ENCODE peak calls at places on chromosomes 7 and 10, in four cellular contexts. B is AG04450, R is left ventricle myocardium inferior, N is cardiac fibroblast. Z is an unnamed sample.

GRCh38 chr10:86849495-86849894 is 93.1 kb downstream of the BMPR1A start:
- DNase-seq in B (no peak), R (no peak), N (no peak), Z (no peak)

GRCh38 chr7:138945169-138945568 is 36.0 kb downstream of the KIAA1549 start:
- DNase-seq in B (no peak), R (no peak), N (no peak), Z (no peak)

GRCh38 chr7:3106353-3106752 is 62.7 kb upstream of the CARD11 start:
- DNase-seq in B (no peak), R (no peak), N (no peak), Z (no peak)

GRCh38 chr10:104274762-104275721 is 6.1 kb downstream of the GSTO2 start:
- DNase-seq in B (no peak), R (no peak), N (peak; percentile 46), Z (peak; percentile 61)

GRCh38 chr7:32126843-32127242 is 56.6 kb upstream of the PDE1C start:
- DNase-seq in B (no peak), R (no peak), N (no peak), Z (no peak)

GRCh38 chr7:131226116-131226562 is 101.5 kb upstream of the MKLN1 start:
- DNase-seq in B (no peak), R (no peak), N (no peak), Z (peak; percentile 50)

GRCh38 chr7:118080947-118081346 is 103.0 kb upstream of the LSM8 start:
- DNase-seq in B (peak; percentile 11), R (no peak), N (peak; percentile 1), Z (peak; percentile 43)

GRCh38 chr10:117165557-117166419 is 27.7 kb upstream of the VAX1 start:
- DNase-seq in B (no peak), R (no peak), N (peak; percentile 51), Z (peak; percentile 78)

GRCh38 chr10:86536294-86536861 is 14.8 kb upstream of the WAPL start:
- DNase-seq in B (no peak), R (no peak), N (no peak), Z (peak; percentile 19)

GRCh38 chr10:33237736-33238624 is 96.5 kb downstream of the NRP1 start:
- DNase-seq in B (peak; percentile 90), R (no peak), N (peak; percentile 81), Z (peak; percentile 68)

GRCh38 chr10:124292911-124293640 is 125.6 kb downstream of the OAT start:
- DNase-seq in B (no peak), R (no peak), N (no peak), Z (no peak)

GRCh38 chr10:47186941-47187340 is 113.1 kb upstream of the GDF10 start:
- DNase-seq in B (no peak), R (no peak), N (no peak), Z (no peak)

GRCh38 chr10:28833313-28833712 is 156.0 kb downstream of the BAMBI start:
- DNase-seq in B (no peak), R (no peak), N (peak; percentile 29), Z (no peak)

GRCh38 chr7:42910306-42910705 is 1.6 kb downstream of the C7orf25 start:
- DNase-seq in B (no peak), R (no peak), N (no peak), Z (no peak)

GRCh38 chr10:6269953-6270867 is 67.5 kb downstream of the PFKFB3 start:
- DNase-seq in B (no peak), R (no peak), N (no peak), Z (no peak)

GRCh38 chr10:111137587-111137986 is 60.8 kb downstream of the ADRA2A start:
- DNase-seq in B (no peak), R (no peak), N (no peak), Z (no peak)

GRCh38 chr10:52226448-52226847 is 87.6 kb upstream of the DKK1 start:
- DNase-seq in B (no peak), R (no peak), N (peak; percentile 42), Z (no peak)

GRCh38 chr7:117806011-117806410 is 67.2 kb downstream of the CTTNBP2 start:
- DNase-seq in B (no peak), R (no peak), N (no peak), Z (no peak)

GRCh38 chr10:77682408-77683087 is 44.9 kb upstream of the KCNMA1 start:
- DNase-seq in B (no peak), R (no peak), N (no peak), Z (no peak)

GRCh38 chr7:47458057-47458456 is 123.9 kb downstream of the TNS3 start:
- DNase-seq in B (peak; percentile 91), R (peak; percentile 61), N (peak; percentile 68), Z (no peak)

GRCh38 chr7:115135769-115136410 is 214.0 kb downstream of the MDFIC start:
- DNase-seq in B (no peak), R (no peak), N (peak; percentile 39), Z (no peak)

GRCh38 chr10:22570234-22570633 is 144.1 kb downstream of the PIP4K2A start:
- DNase-seq in B (no peak), R (no peak), N (no peak), Z (no peak)

GRCh38 chr7:17654940-17655339 is 285.4 kb downstream of the SNX13 start:
- DNase-seq in B (no peak), R (no peak), N (no peak), Z (no peak)

GRCh38 chr7:100061518-100062193 is 12.1 kb downstream of the ZSCAN21 start:
- DNase-seq in B (no peak), R (no peak), N (no peak), Z (no peak)

GRCh38 chr7:6413637-6414036 is 34.1 kb downstream of the DAGLB start:
- DNase-seq in B (no peak), R (no peak), N (no peak), Z (no peak)

GRCh38 chr7:29106128-29106988 is 40.0 kb downstream of the CPVL start:
- DNase-seq in B (peak; percentile 8), R (no peak), N (peak; percentile 85), Z (peak; percentile 82)

GRCh38 chr7:36568437-36568818 is 155.9 kb downstream of the AOAH start:
- DNase-seq in B (no peak), R (no peak), N (no peak), Z (no peak)

GRCh38 chr10:45421231-45422097 is 47.4 kb downstream of the ALOX5 start:
- DNase-seq in B (no peak), R (no peak), N (no peak), Z (no peak)

GRCh38 chr7:39927018-39927417 is 23.0 kb upstream of the CDK13 start:
- DNase-seq in B (no peak), R (no peak), N (no peak), Z (no peak)

GRCh38 chr7:620052-620451 is 100.4 kb upstream of the PDGFA start:
- DNase-seq in B (peak; percentile 26), R (no peak), N (peak; percentile 77), Z (peak; percentile 34)

GRCh38 chr7:24981544-24981951 is 1.6 kb upstream of the OSBPL3 start:
- DNase-seq in B (no peak), R (peak; percentile 55), N (peak; percentile 49), Z (peak; percentile 73)

GRCh38 chr7:24979863-24980694 is at the start of gene OSBPL3:
- DNase-seq in B (peak; percentile 91), R (peak; percentile 92), N (peak; percentile 98), Z (peak; percentile 98)

GRCh38 chr7:24978837-24979469 is 1.0 kb downstream of the OSBPL3 start:
- DNase-seq in B (no peak), R (no peak), N (no peak), Z (peak; percentile 51)

GRCh38 chr7:24980695-24981543 is 941 bp upstream of the OSBPL3 start:
- DNase-seq in B (no peak), R (no peak), N (peak; percentile 36), Z (peak; percentile 76)

DNA sequence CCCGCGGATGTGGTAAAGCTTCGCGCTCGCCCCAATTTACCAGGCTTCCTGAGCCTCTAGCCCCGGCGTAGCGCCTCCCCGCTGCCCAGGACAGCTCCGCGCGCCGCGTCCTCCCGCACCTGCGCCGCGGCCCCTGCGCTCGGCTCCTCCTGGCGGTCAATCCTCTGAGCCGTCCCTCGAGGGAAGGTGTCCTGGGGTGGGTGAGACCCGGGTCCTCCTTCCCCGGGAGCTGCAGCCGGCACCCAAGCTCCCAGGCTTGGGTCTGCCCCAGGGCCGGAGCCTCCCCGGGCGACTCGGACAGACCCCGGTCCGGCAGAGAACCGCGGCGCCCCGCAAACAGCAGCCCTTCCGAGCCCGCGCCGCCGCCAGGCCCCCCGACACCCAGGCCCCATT is 512 bp downstream of the OSBPL3 start:
- DNase-seq in B (no peak), R (peak; percentile 61), N (peak; percentile 66), Z (peak; percentile 87)
- TF ChIP-seq CTCF in B (peak; percentile 48), R (peak; percentile 70), N (peak; percentile 34), Z (peak; percentile 48)

GRCh38 chr10:114168450-114169009 is 5.5 kb downstream of the CCDC186 start:
- DNase-seq in B (no peak), R (no peak), N (no peak), Z (no peak)
- H3K4me3 ChIP-seq in B (no peak overlapping the region), R (no peak overlapping the region), N (no peak overlapping the region), Z (no peak overlapping the region)

DNA sequence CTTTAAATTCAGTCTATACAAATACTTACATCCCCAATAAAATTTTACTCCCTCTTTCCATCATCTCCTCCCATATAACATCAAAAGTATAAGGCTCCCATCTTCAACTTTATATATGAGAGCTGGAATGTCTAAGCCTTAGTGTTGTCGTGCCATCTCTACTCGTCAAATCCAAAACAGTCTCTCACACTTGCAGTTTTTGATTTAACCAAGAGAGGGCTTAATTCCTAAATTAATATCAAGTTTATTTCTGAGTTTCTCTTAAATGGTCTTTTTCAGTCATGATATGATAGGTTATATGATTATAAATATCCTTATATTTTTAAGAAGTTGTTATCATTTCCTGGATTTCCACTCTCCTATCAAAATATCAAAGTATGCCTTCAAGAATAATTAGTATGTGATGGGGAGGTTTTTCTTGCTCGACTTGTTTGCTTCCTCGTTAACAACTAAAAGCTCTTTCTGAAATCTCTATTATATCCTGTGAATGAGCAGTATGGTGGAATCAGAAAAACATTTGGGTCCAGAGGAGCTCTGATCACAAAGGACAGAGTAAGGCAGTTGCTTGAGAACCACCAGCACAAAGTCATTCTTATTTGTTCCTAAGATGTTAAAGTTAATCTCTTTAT is 12.5 kb upstream of the LIPK start:
- DNase-seq in B (no peak), R (no peak), N (peak; percentile 50), Z (no peak)
- TF ChIP-seq CTCF in B (peak; percentile 25), R (no peak), N (peak; percentile 33), Z (peak; percentile 14)

DNA sequence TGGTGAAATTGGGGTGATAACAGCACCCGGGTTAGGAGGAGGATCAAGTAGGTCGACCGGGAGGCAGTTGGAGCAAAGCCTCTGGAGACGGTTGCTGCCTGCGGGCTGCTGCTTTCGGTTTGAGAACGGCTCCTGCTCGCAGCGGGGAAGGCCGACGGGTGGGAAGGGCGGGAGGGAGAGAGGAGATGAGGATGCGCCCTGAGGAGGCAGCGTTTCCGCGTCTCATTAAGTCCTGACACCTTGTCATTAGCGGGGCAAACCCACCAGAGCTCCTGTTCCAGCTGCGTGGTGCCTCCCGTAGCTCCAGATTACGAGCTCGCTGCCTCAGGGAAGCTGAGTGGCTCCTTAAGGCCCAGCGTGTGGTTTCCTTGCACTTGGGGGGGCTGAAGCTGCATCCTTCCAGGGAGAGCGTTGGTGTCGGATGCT is 52.0 kb upstream of the CFAP46 start:
- DNase-seq in B (no peak), R (no peak), N (peak; percentile 35), Z (no peak)
- H3K4me3 ChIP-seq in B (peak overlapping the region; percentile 50), R (peak overlapping the region; percentile 55), N (peak overlapping the region; percentile 23), Z (no peak overlapping the region)

DNA sequence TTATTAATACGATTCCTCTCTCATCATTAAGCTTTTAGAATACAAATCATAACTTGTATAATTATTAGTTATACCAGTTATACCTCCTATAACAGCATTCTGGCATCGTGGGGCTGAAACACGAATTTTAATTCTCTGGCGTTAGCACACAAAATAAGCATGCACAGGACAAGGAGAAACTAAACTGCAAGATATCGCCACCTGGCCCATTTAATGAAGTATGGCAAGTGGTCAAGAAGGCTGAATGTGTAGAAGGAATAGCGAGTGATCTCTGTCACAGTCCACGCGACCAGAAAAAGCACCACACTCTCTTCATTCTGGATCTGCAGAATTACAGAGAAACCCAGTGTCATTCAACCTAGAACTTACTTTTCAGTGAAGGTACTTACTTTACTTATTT is 18.1 kb downstream of the HACD1 start:
- DNase-seq in B (peak; percentile 3), R (no peak), N (peak; percentile 67), Z (peak; percentile 11)
- TF ChIP-seq CTCF in B (peak; percentile 53), R (peak; percentile 50), N (peak; percentile 48), Z (peak; percentile 33)